ENCODE peak calls at places on chromosome 2, in ten cellular contexts. One of them, this sample, is unnamed.

GRCh38 chr2:227310756-227311110 is 14.3 kb upstream of the MFF start:
- DNase-seq in heart right ventricle: no peak
- DNase-seq in hepatocyte: no peak
- DNase-seq in WTC11: no peak
- DNase-seq in tibial artery: no peak
- DNase-seq in PC-3: peak
- DNase-seq in breast epithelium: no peak
- DNase-seq in sigmoid colon: no peak
- DNase-seq in adrenal gland: no peak
- DNase-seq in Calu3: peak
- DNase-seq in this sample: no peak

GRCh38 chr2:57373530-57373929 is 673.1 kb upstream of the VRK2 start:
- DNase-seq in heart right ventricle: no peak
- DNase-seq in hepatocyte: no peak
- DNase-seq in WTC11: no peak
- DNase-seq in tibial artery: no peak
- DNase-seq in PC-3: peak
- DNase-seq in breast epithelium: no peak
- DNase-seq in sigmoid colon: no peak
- DNase-seq in adrenal gland: no peak
- DNase-seq in Calu3: no peak
- DNase-seq in this sample: no peak

GRCh38 chr2:33181466-33181865 is 234.7 kb downstream of the LTBP1 start:
- DNase-seq in heart right ventricle: no peak
- DNase-seq in hepatocyte: no peak
- DNase-seq in WTC11: no peak
- DNase-seq in tibial artery: no peak
- DNase-seq in PC-3: no peak
- DNase-seq in breast epithelium: no peak
- DNase-seq in sigmoid colon: no peak
- DNase-seq in adrenal gland: no peak
- DNase-seq in Calu3: no peak
- DNase-seq in this sample: no peak

GRCh38 chr2:96359310-96359709 is 23.7 kb downstream of the NCAPH start:
- DNase-seq in heart right ventricle: no peak
- DNase-seq in hepatocyte: no peak
- DNase-seq in WTC11: no peak
- DNase-seq in tibial artery: no peak
- DNase-seq in PC-3: peak
- DNase-seq in breast epithelium: no peak
- DNase-seq in sigmoid colon: no peak
- DNase-seq in adrenal gland: no peak
- DNase-seq in Calu3: peak
- DNase-seq in this sample: no peak

GRCh38 chr2:224948005-224948404 is 94.3 kb downstream of the DOCK10 start:
- DNase-seq in heart right ventricle: no peak
- DNase-seq in hepatocyte: no peak
- DNase-seq in WTC11: no peak
- DNase-seq in tibial artery: no peak
- DNase-seq in PC-3: no peak
- DNase-seq in breast epithelium: no peak
- DNase-seq in sigmoid colon: no peak
- DNase-seq in adrenal gland: no peak
- DNase-seq in Calu3: no peak
- DNase-seq in this sample: no peak

GRCh38 chr2:182767578-182767977 is 51.5 kb downstream of the DNAJC10 start:
- DNase-seq in heart right ventricle: no peak
- DNase-seq in hepatocyte: peak
- DNase-seq in WTC11: no peak
- DNase-seq in tibial artery: no peak
- DNase-seq in PC-3: peak
- DNase-seq in breast epithelium: no peak
- DNase-seq in sigmoid colon: no peak
- DNase-seq in adrenal gland: no peak
- DNase-seq in Calu3: no peak
- DNase-seq in this sample: no peak

GRCh38 chr2:72886505-72887031 is 640 bp upstream of the SPR start:
- DNase-seq in heart right ventricle: no peak
- DNase-seq in hepatocyte: no peak
- DNase-seq in WTC11: no peak
- DNase-seq in tibial artery: no peak
- DNase-seq in PC-3: no peak
- DNase-seq in breast epithelium: no peak
- DNase-seq in sigmoid colon: no peak
- DNase-seq in adrenal gland: no peak
- DNase-seq in Calu3: no peak
- DNase-seq in this sample: no peak

GRCh38 chr2:119746836-119747235 is 12.9 kb upstream of the PTPN4 start:
- DNase-seq in heart right ventricle: no peak
- DNase-seq in hepatocyte: no peak
- DNase-seq in WTC11: no peak
- DNase-seq in tibial artery: no peak
- DNase-seq in PC-3: peak
- DNase-seq in breast epithelium: no peak
- DNase-seq in sigmoid colon: no peak
- DNase-seq in adrenal gland: peak
- DNase-seq in Calu3: no peak
- DNase-seq in this sample: no peak

GRCh38 chr2:138630164-138630563 is 128.6 kb downstream of the SPOPL start:
- DNase-seq in heart right ventricle: no peak
- DNase-seq in hepatocyte: no peak
- DNase-seq in WTC11: no peak
- DNase-seq in tibial artery: no peak
- DNase-seq in PC-3: no peak
- DNase-seq in breast epithelium: no peak
- DNase-seq in sigmoid colon: no peak
- DNase-seq in adrenal gland: no peak
- DNase-seq in Calu3: no peak
- DNase-seq in this sample: no peak

GRCh38 chr2:108571262-108571661 is 37.0 kb downstream of the LIMS1 start:
- DNase-seq in heart right ventricle: no peak
- DNase-seq in hepatocyte: no peak
- DNase-seq in WTC11: no peak
- DNase-seq in tibial artery: no peak
- DNase-seq in PC-3: peak
- DNase-seq in breast epithelium: no peak
- DNase-seq in sigmoid colon: no peak
- DNase-seq in adrenal gland: no peak
- DNase-seq in Calu3: no peak
- DNase-seq in this sample: no peak

GRCh38 chr2:231931481-231931915 is 5.3 kb upstream of the NPPC start:
- DNase-seq in heart right ventricle: peak
- DNase-seq in hepatocyte: no peak
- DNase-seq in WTC11: no peak
- DNase-seq in tibial artery: no peak
- DNase-seq in PC-3: no peak
- DNase-seq in breast epithelium: no peak
- DNase-seq in sigmoid colon: peak
- DNase-seq in adrenal gland: no peak
- DNase-seq in Calu3: no peak
- DNase-seq in this sample: no peak

GRCh38 chr2:231928901-231929725 is 2.9 kb upstream of the NPPC start:
- DNase-seq in heart right ventricle: no peak
- DNase-seq in hepatocyte: no peak
- DNase-seq in WTC11: no peak
- DNase-seq in tibial artery: no peak
- DNase-seq in PC-3: no peak
- DNase-seq in breast epithelium: peak
- DNase-seq in sigmoid colon: peak
- DNase-seq in adrenal gland: no peak
- DNase-seq in Calu3: no peak
- DNase-seq in this sample: no peak

GRCh38 chr2:231930601-231931281 is 4.5 kb upstream of the NPPC start:
- DNase-seq in heart right ventricle: peak
- DNase-seq in hepatocyte: no peak
- DNase-seq in WTC11: no peak
- DNase-seq in tibial artery: no peak
- DNase-seq in PC-3: no peak
- DNase-seq in breast epithelium: peak
- DNase-seq in sigmoid colon: peak
- DNase-seq in adrenal gland: no peak
- DNase-seq in Calu3: no peak
- DNase-seq in this sample: no peak

GRCh38 chr2:231928481-231928880 is 2.3 kb upstream of the NPPC start:
- DNase-seq in heart right ventricle: no peak
- DNase-seq in hepatocyte: no peak
- DNase-seq in WTC11: no peak
- DNase-seq in tibial artery: peak
- DNase-seq in PC-3: no peak
- DNase-seq in breast epithelium: peak
- DNase-seq in sigmoid colon: peak
- DNase-seq in adrenal gland: no peak
- DNase-seq in Calu3: peak
- DNase-seq in this sample: no peak

DNA sequence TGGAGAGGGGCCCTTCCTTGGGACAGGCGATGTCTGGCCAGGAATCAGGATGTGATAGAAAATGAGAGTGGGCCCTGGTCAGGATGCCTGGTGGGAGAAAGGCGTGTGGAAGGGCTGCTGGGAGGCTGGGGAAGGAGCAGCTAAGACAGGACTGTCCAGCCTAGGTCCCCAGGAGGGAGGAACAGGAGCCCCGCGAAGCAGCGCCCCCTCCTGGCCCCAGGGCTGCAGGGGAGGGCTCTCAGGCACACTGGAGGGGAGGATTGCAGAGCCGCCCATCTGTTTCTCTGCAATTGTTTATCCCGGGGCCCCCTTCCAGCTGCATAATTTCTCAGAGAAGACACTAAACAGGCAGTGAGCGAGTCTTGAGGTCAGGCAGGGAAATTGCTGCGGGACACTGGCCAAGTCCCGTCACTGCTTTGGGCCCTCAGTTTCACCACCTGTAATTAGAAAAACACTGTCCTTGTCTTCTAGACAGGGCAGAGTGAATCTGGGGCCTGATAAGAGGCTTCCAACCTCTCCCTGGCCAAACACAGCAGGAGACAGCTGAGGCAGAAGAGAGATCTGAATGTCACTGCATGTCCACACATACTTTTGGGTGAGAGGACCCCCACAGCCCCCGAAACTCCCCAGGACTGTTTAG is 3.9 kb upstream of the NPPC start:
- DNase-seq in heart right ventricle: peak
- DNase-seq in hepatocyte: no peak
- DNase-seq in WTC11: peak
- DNase-seq in tibial artery: no peak
- DNase-seq in PC-3: no peak
- DNase-seq in breast epithelium: peak
- DNase-seq in sigmoid colon: peak
- DNase-seq in adrenal gland: no peak
- DNase-seq in Calu3: peak
- DNase-seq in this sample: peak
- TF ChIP-seq CTCF in heart right ventricle: peak
- TF ChIP-seq CTCF in hepatocyte: peak
- TF ChIP-seq CTCF in WTC11: peak
- TF ChIP-seq CTCF in tibial artery: no peak
- TF ChIP-seq CTCF in PC-3: peak
- TF ChIP-seq CTCF in breast epithelium: no peak
- TF ChIP-seq CTCF in sigmoid colon: no peak
- TF ChIP-seq CTCF in adrenal gland: no peak
- TF ChIP-seq CTCF in Calu3: no peak
- TF ChIP-seq CTCF in this sample: peak

GRCh38 chr2:162091325-162092007 is 17.5 kb upstream of the DPP4 start:
- DNase-seq in heart right ventricle: no peak
- DNase-seq in hepatocyte: peak
- DNase-seq in WTC11: peak
- DNase-seq in tibial artery: no peak
- DNase-seq in PC-3: peak
- DNase-seq in breast epithelium: no peak
- DNase-seq in sigmoid colon: no peak
- DNase-seq in adrenal gland: no peak
- DNase-seq in Calu3: peak
- DNase-seq in this sample: no peak
- TF ChIP-seq CTCF in heart right ventricle: no peak
- TF ChIP-seq CTCF in hepatocyte: peak
- TF ChIP-seq CTCF in WTC11: no peak
- TF ChIP-seq CTCF in tibial artery: no peak
- TF ChIP-seq CTCF in PC-3: peak
- TF ChIP-seq CTCF in breast epithelium: no peak
- TF ChIP-seq CTCF in sigmoid colon: no peak
- TF ChIP-seq CTCF in adrenal gland: no peak
- TF ChIP-seq CTCF in Calu3: no peak
- TF ChIP-seq CTCF in this sample: peak

GRCh38 chr2:222315443-222316121 is 16.8 kb upstream of the PAX3 start:
- DNase-seq in heart right ventricle: no peak
- DNase-seq in hepatocyte: no peak
- DNase-seq in WTC11: no peak
- DNase-seq in tibial artery: no peak
- DNase-seq in PC-3: no peak
- DNase-seq in breast epithelium: no peak
- DNase-seq in sigmoid colon: no peak
- DNase-seq in adrenal gland: no peak
- DNase-seq in Calu3: peak
- DNase-seq in this sample: peak
- TF ChIP-seq CTCF in heart right ventricle: no peak
- TF ChIP-seq CTCF in hepatocyte: no peak
- TF ChIP-seq CTCF in WTC11: peak
- TF ChIP-seq CTCF in tibial artery: no peak
- TF ChIP-seq CTCF in PC-3: peak
- TF ChIP-seq CTCF in breast epithelium: no peak
- TF ChIP-seq CTCF in sigmoid colon: no peak
- TF ChIP-seq CTCF in adrenal gland: no peak
- TF ChIP-seq CTCF in Calu3: no peak
- TF ChIP-seq CTCF in this sample: peak

GRCh38 chr2:101234169-101234938 is 18.3 kb upstream of the CNOT11 start:
- DNase-seq in heart right ventricle: no peak
- DNase-seq in hepatocyte: no peak
- DNase-seq in WTC11: no peak
- DNase-seq in tibial artery: no peak
- DNase-seq in PC-3: no peak
- DNase-seq in breast epithelium: no peak
- DNase-seq in sigmoid colon: no peak
- DNase-seq in adrenal gland: no peak
- DNase-seq in Calu3: peak
- DNase-seq in this sample: no peak

GRCh38 chr2:101231253-101231652 is 21.4 kb upstream of the CNOT11 start:
- DNase-seq in heart right ventricle: no peak
- DNase-seq in hepatocyte: no peak
- DNase-seq in WTC11: no peak
- DNase-seq in tibial artery: no peak
- DNase-seq in PC-3: no peak
- DNase-seq in breast epithelium: no peak
- DNase-seq in sigmoid colon: no peak
- DNase-seq in adrenal gland: no peak
- DNase-seq in Calu3: no peak
- DNase-seq in this sample: no peak

GRCh38 chr2:101232770-101233169 is 19.9 kb upstream of the CNOT11 start:
- DNase-seq in heart right ventricle: no peak
- DNase-seq in hepatocyte: no peak
- DNase-seq in WTC11: no peak
- DNase-seq in tibial artery: no peak
- DNase-seq in PC-3: no peak
- DNase-seq in breast epithelium: no peak
- DNase-seq in sigmoid colon: no peak
- DNase-seq in adrenal gland: no peak
- DNase-seq in Calu3: no peak
- DNase-seq in this sample: no peak

GRCh38 chr2:101230541-101230993 is 22.1 kb upstream of the CNOT11 start:
- DNase-seq in heart right ventricle: no peak
- DNase-seq in hepatocyte: peak
- DNase-seq in WTC11: no peak
- DNase-seq in tibial artery: no peak
- DNase-seq in PC-3: no peak
- DNase-seq in breast epithelium: no peak
- DNase-seq in sigmoid colon: no peak
- DNase-seq in adrenal gland: no peak
- DNase-seq in Calu3: no peak
- DNase-seq in this sample: no peak

GRCh38 chr2:101231937-101232336 is 20.7 kb upstream of the CNOT11 start:
- DNase-seq in heart right ventricle: no peak
- DNase-seq in hepatocyte: no peak
- DNase-seq in WTC11: no peak
- DNase-seq in tibial artery: no peak
- DNase-seq in PC-3: no peak
- DNase-seq in breast epithelium: no peak
- DNase-seq in sigmoid colon: no peak
- DNase-seq in adrenal gland: no peak
- DNase-seq in Calu3: no peak
- DNase-seq in this sample: no peak
- TF ChIP-seq CTCF in heart right ventricle: no peak
- TF ChIP-seq CTCF in hepatocyte: no peak
- TF ChIP-seq CTCF in WTC11: no peak
- TF ChIP-seq CTCF in tibial artery: no peak
- TF ChIP-seq CTCF in PC-3: no peak
- TF ChIP-seq CTCF in breast epithelium: no peak
- TF ChIP-seq CTCF in sigmoid colon: no peak
- TF ChIP-seq CTCF in adrenal gland: no peak
- TF ChIP-seq CTCF in Calu3: no peak
- TF ChIP-seq CTCF in this sample: no peak

This sample was measured in GM13977.